ENCODE peak calls at places on chromosomes 7 and 10, in eight cellular contexts. A is transverse colon; C is PC-9; X is naive thymus-derived CD8-positive, alpha-beta T cell; V is AG09309; J is GDM1; N is NCI-H187 treated with DMSO at 0.1 percent for 48 hours; P is COR-L47. Q is an unnamed sample.

GRCh38 chr10:21626457-21627161 is 92.6 kb downstream of the MLLT10 start:
- DNase-seq in V (no peak), N (no peak), P (no peak), A (no peak), J (no peak), C (no peak), X (no peak), Q (no peak)

GRCh38 chr7:114660007-114660406 is 245.4 kb downstream of the FOXP2 start:
- DNase-seq in X (no peak), C (no peak), P (peak; percentile 86), N (peak; percentile 99), A (no peak), V (no peak), J (no peak), Q (no peak)

GRCh38 chr10:123149568-123150228 is 1.8 kb downstream of the HMX2 start:
- DNase-seq in X (no peak), A (no peak), J (no peak), V (no peak), P (no peak), N (no peak), C (no peak), Q (no peak)

GRCh38 chr10:86668297-86669165 is at the start of gene LDB3:
- DNase-seq in A (peak; percentile 31), P (no peak), V (no peak), C (peak; percentile 75), N (peak; percentile 62), X (no peak), J (no peak), Q (no peak)

GRCh38 chr10:5566606-5567005 is 41.8 kb downstream of the CALML3 start:
- DNase-seq in J (no peak), N (no peak), A (peak; percentile 2), V (no peak), X (no peak), P (no peak), C (no peak), Q (no peak)

GRCh38 chr10:91349381-91349780 is 60.8 kb upstream of the HECTD2 start:
- DNase-seq in C (no peak), J (no peak), A (no peak), P (no peak), X (no peak), N (no peak), V (peak; percentile 80), Q (no peak)

GRCh38 chr10:17088118-17088806 is 41.3 kb downstream of the CUBN start:
- DNase-seq in A (no peak), C (peak; percentile 38), J (no peak), N (no peak), V (peak; percentile 34), P (no peak), X (no peak), Q (no peak)

GRCh38 chr7:106736508-106737201 is 75.7 kb upstream of the CCDC71L start:
- DNase-seq in J (peak; percentile 41), P (peak; percentile 42), A (peak; percentile 27), N (peak; percentile 53), V (peak; percentile 75), X (peak; percentile 40), C (peak; percentile 58), Q (peak; percentile 27)

GRCh38 chr10:71138126-71138860 is 74.1 kb upstream of the UNC5B start:
- DNase-seq in P (peak; percentile 70), X (no peak), V (no peak), N (no peak), C (no peak), J (no peak), A (no peak), Q (no peak)

GRCh38 chr10:88800152-88801125 is 2.1 kb upstream of the LIPM start:
- DNase-seq in X (no peak), N (no peak), P (no peak), J (no peak), V (peak; percentile 33), C (no peak), A (no peak), Q (no peak)

GRCh38 chr10:84076540-84077195 is 62.6 kb upstream of the GHITM start:
- DNase-seq in X (no peak), V (no peak), P (no peak), A (no peak), C (no peak), J (no peak), N (no peak), Q (peak; percentile 21)

GRCh38 chr7:150367677-150368097 is 935 bp upstream of the REPIN1 start:
- DNase-seq in A (no peak), C (no peak), P (no peak), N (peak; percentile 30), J (no peak), V (no peak), X (no peak), Q (no peak)

GRCh38 chr7:129719980-129720732 is 108.6 kb downstream of the NRF1 start:
- DNase-seq in X (no peak), P (peak; percentile 73), A (no peak), V (no peak), N (no peak), J (no peak), C (no peak), Q (no peak)

GRCh38 chr7:98418271-98418635 is 17.4 kb upstream of the BAIAP2L1 start:
- DNase-seq in C (no peak), V (no peak), A (no peak), P (no peak), N (no peak), X (no peak), J (no peak), Q (no peak)

GRCh38 chr7:35694161-35694783 is 663 bp downstream of the HERPUD2 start:
- DNase-seq in X (no peak), N (no peak), C (no peak), A (no peak), J (no peak), V (no peak), P (no peak), Q (no peak)

Q was measured in DND-41.